ENCODE peak calls at places on chromosome 1, in six cellular contexts. S is uterus, O is H54, H is IMR-90, U is ovary, A is heart left ventricle. T is an unnamed sample.

GRCh38 chr1:16165548-16165947 is 9.7 kb upstream of the EPHA2 start:
- DNase-seq in S (no peak), O (no peak), H (no peak), U (no peak), A (no peak), T (no peak)

GRCh38 chr1:42962641-42963377 is 4.1 kb upstream of the SLC2A1 start:
- DNase-seq in S (peak; percentile 39), O (no peak), H (peak; percentile 73), U (no peak), A (no peak), T (no peak)

GRCh38 chr1:6491480-6491962 is at the start of gene PLEKHG5:
- DNase-seq in S (no peak), O (peak; percentile 71), H (peak; percentile 86), U (no peak), A (no peak), T (no peak)

GRCh38 chr1:2530501-2531361 is 668 bp upstream of the HES5 start:
- DNase-seq in S (no peak), O (peak; percentile 50), H (no peak), U (no peak), A (no peak), T (peak; percentile 67)

GRCh38 chr1:150557813-150558212 is 8.6 kb downstream of the ADAMTSL4 start:
- DNase-seq in S (no peak), O (no peak), H (no peak), U (no peak), A (no peak), T (no peak)

GRCh38 chr1:8679929-8680504 is 137.4 kb downstream of the RERE start:
- DNase-seq in S (no peak), O (no peak), H (no peak), U (no peak), A (no peak), T (no peak)

GRCh38 chr1:77095231-77095630 is 124.0 kb downstream of the PIGK start:
- DNase-seq in S (no peak), O (no peak), H (no peak), U (no peak), A (no peak), T (no peak)

GRCh38 chr1:39082140-39082799 is 56.1 kb downstream of the NDUFS5 start:
- DNase-seq in S (no peak), O (no peak), H (no peak), U (no peak), A (no peak), T (no peak)

GRCh38 chr1:92851729-92852128 is 19.9 kb downstream of the RPL5 start:
- DNase-seq in S (no peak), O (no peak), H (no peak), U (no peak), A (no peak), T (no peak)

DNA sequence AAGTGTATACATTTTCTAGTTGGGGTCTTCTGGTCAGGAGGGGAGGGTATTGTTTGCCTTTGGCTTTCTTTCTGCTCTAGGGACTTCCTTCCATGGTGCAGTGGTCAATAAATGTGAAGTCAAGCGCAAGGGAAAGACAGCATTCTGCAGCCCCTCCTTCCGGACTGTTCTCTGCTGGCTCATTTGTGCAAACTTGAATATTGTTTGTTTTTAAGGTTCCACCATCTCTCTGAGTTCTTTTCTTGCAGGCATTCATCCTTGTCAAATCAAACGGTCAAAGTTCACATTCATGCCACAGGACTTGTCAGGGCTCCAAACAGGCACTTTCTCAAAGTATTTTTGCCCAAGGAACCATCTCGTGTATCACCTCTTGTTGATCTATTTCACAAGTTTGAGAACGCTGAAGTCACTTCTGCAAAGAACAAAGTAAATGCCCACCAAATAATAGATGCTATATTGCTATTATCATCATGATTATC is 205.6 kb upstream of the KAZN start:
- DNase-seq in S (no peak), O (no peak), H (no peak), U (no peak), A (no peak), T (no peak)
- TF ChIP-seq POLR2A in S (no peak), O (no peak), H (no peak), U (no peak), A (no peak), T (no peak)

GRCh38 chr1:227947678-227948492 is at the start of gene WNT9A:
- DNase-seq in S (peak; percentile 56), O (peak; percentile 81), H (peak; percentile 49), U (peak; percentile 71), A (peak; percentile 79), T (peak; percentile 37)
- TF ChIP-seq POLR2A in S (peak; percentile 59), O (peak; percentile 83), H (no peak), U (peak; percentile 61), A (no peak), T (no peak)

GRCh38 chr1:186066411-186066810 is 308.6 kb downstream of the TPR start:
- DNase-seq in S (no peak), O (no peak), H (no peak), U (no peak), A (no peak), T (no peak)
- TF ChIP-seq POLR2A in S (no peak), O (no peak), H (no peak), U (no peak), A (no peak), T (no peak)

GRCh38 chr1:36383240-36383639 is 2.5 kb downstream of the STK40 start:
- DNase-seq in S (no peak), O (no peak), H (no peak), U (no peak), A (no peak), T (no peak)

GRCh38 chr1:36384542-36385409 is 948 bp downstream of the STK40 start:
- DNase-seq in S (peak; percentile 58), O (no peak), H (no peak), U (peak; percentile 72), A (no peak), T (peak; percentile 94)

GRCh38 chr1:36387141-36387949 is 1.6 kb upstream of the STK40 start:
- DNase-seq in S (peak; percentile 57), O (peak; percentile 49), H (peak; percentile 76), U (no peak), A (no peak), T (no peak)

GRCh38 chr1:36386262-36387140 is 777 bp upstream of the STK40 start:
- DNase-seq in S (peak; percentile 94), O (peak; percentile 87), H (peak; percentile 100), U (peak; percentile 86), A (peak; percentile 90), T (peak; percentile 88)

GRCh38 chr1:36385410-36386261 is at the start of gene STK40:
- DNase-seq in S (peak; percentile 99), O (peak; percentile 77), H (peak; percentile 100), U (peak; percentile 98), A (peak; percentile 99), T (peak; percentile 99)
- TF ChIP-seq POLR2A in S (peak; percentile 76), O (no peak), H (no peak), U (peak; percentile 93), A (peak; percentile 92), T (peak; percentile 89)

GRCh38 chr1:113929750-113930498 is 800 bp downstream of the HIPK1 start:
- DNase-seq in S (no peak), O (peak; percentile 38), H (peak; percentile 17), U (peak; percentile 68), A (peak; percentile 75), T (peak; percentile 68)
- TF ChIP-seq POLR2A in S (no peak), O (no peak), H (peak; percentile 70), U (no peak), A (no peak), T (no peak)

GRCh38 chr1:155082941-155083541 is 4.4 kb downstream of the EFNA3 start:
- DNase-seq in S (no peak), O (no peak), H (no peak), U (peak; percentile 43), A (no peak), T (no peak)
- TF ChIP-seq POLR2A in S (no peak), O (no peak), H (no peak), U (no peak), A (no peak), T (no peak)